ENCODE peak calls at places on chromosomes 7 and 10, in six cellular contexts. One of them, this sample, is unnamed.
A peak's percentile ranks its signal among the peaks of the same experiment; 100 is the strongest.

GRCh38 chr7:92765725-92766124 is 70.6 kb downstream of the CDK6 start:
- DNase-seq in left ventricle myocardium inferior: no peak
- DNase-seq in fibroblast of lung: peak; percentile 91
- DNase-seq in GM23248: peak; percentile 88
- DNase-seq in A549: no peak
- DNase-seq in adrenal gland: no peak
- DNase-seq in this sample: no peak

GRCh38 chr10:43219848-43220247 is 47.0 kb downstream of the RASGEF1A start:
- DNase-seq in left ventricle myocardium inferior: no peak
- DNase-seq in fibroblast of lung: no peak
- DNase-seq in GM23248: no peak
- DNase-seq in A549: no peak
- DNase-seq in adrenal gland: no peak
- DNase-seq in this sample: peak; percentile 15

GRCh38 chr7:2779086-2779485 is 65.0 kb downstream of the GNA12 start:
- DNase-seq in left ventricle myocardium inferior: no peak
- DNase-seq in fibroblast of lung: no peak
- DNase-seq in GM23248: no peak
- DNase-seq in A549: no peak
- DNase-seq in adrenal gland: no peak
- DNase-seq in this sample: no peak

GRCh38 chr10:122435212-122435827 is 19.1 kb upstream of the ARMS2 start:
- DNase-seq in left ventricle myocardium inferior: no peak
- DNase-seq in fibroblast of lung: peak; percentile 24
- DNase-seq in GM23248: peak; percentile 72
- DNase-seq in A549: peak; percentile 36
- DNase-seq in adrenal gland: no peak
- DNase-seq in this sample: no peak

GRCh38 chr10:33783557-33783956 is 449.1 kb upstream of the NRP1 start:
- DNase-seq in left ventricle myocardium inferior: no peak
- DNase-seq in fibroblast of lung: no peak
- DNase-seq in GM23248: no peak
- DNase-seq in A549: no peak
- DNase-seq in adrenal gland: no peak
- DNase-seq in this sample: no peak

GRCh38 chr10:43094091-43094484 is 17.2 kb downstream of the RET start:
- DNase-seq in left ventricle myocardium inferior: no peak
- DNase-seq in fibroblast of lung: no peak
- DNase-seq in GM23248: no peak
- DNase-seq in A549: no peak
- DNase-seq in adrenal gland: no peak
- DNase-seq in this sample: no peak

GRCh38 chr10:73113543-73113942 is 3.3 kb downstream of the NUDT13 start:
- DNase-seq in left ventricle myocardium inferior: no peak
- DNase-seq in fibroblast of lung: no peak
- DNase-seq in GM23248: peak; percentile 81
- DNase-seq in A549: no peak
- DNase-seq in adrenal gland: no peak
- DNase-seq in this sample: no peak

GRCh38 chr10:2972810-2973209 is 94.5 kb upstream of the PFKP start:
- DNase-seq in left ventricle myocardium inferior: no peak
- DNase-seq in fibroblast of lung: no peak
- DNase-seq in GM23248: no peak
- DNase-seq in A549: no peak
- DNase-seq in adrenal gland: no peak
- DNase-seq in this sample: no peak

GRCh38 chr7:51085034-51085692 is 231.4 kb downstream of the COBL start:
- DNase-seq in left ventricle myocardium inferior: no peak
- DNase-seq in fibroblast of lung: no peak
- DNase-seq in GM23248: no peak
- DNase-seq in A549: no peak
- DNase-seq in adrenal gland: no peak
- DNase-seq in this sample: no peak

GRCh38 chr7:379456-380225 is 89.7 kb downstream of the FOXL3 start:
- DNase-seq in left ventricle myocardium inferior: no peak
- DNase-seq in fibroblast of lung: no peak
- DNase-seq in GM23248: peak; percentile 15
- DNase-seq in A549: no peak
- DNase-seq in adrenal gland: peak; percentile 17
- DNase-seq in this sample: peak; percentile 46

GRCh38 chr10:131781076-131781475 is 119.7 kb upstream of the PPP2R2D start:
- DNase-seq in left ventricle myocardium inferior: no peak
- DNase-seq in fibroblast of lung: no peak
- DNase-seq in GM23248: no peak
- DNase-seq in A549: no peak
- DNase-seq in adrenal gland: no peak
- DNase-seq in this sample: no peak
- H3K9me3 ChIP-seq in left ventricle myocardium inferior: peaks cover 29% of the 10 kb centered on the region
- H3K9me3 ChIP-seq in fibroblast of lung: no peaks in the 10 kb centered on the region
- H3K9me3 ChIP-seq in GM23248: no peaks in the 10 kb centered on the region
- H3K9me3 ChIP-seq in A549: peaks cover 34% of the 10 kb centered on the region
- H3K9me3 ChIP-seq in adrenal gland: no peaks in the 10 kb centered on the region
- H3K9me3 ChIP-seq in this sample: peaks cover 10% of the 10 kb centered on the region

GRCh38 chr7:37815969-37816371 is 32.4 kb upstream of the NME8 start:
- DNase-seq in left ventricle myocardium inferior: no peak
- DNase-seq in fibroblast of lung: no peak
- DNase-seq in GM23248: no peak
- DNase-seq in A549: no peak
- DNase-seq in adrenal gland: no peak
- DNase-seq in this sample: no peak

GRCh38 chr7:37818023-37818422 is 30.4 kb upstream of the NME8 start:
- DNase-seq in left ventricle myocardium inferior: no peak
- DNase-seq in fibroblast of lung: no peak
- DNase-seq in GM23248: no peak
- DNase-seq in A549: no peak
- DNase-seq in adrenal gland: no peak
- DNase-seq in this sample: no peak

GRCh38 chr7:37822946-37823345 is 25.5 kb upstream of the NME8 start:
- DNase-seq in left ventricle myocardium inferior: no peak
- DNase-seq in fibroblast of lung: no peak
- DNase-seq in GM23248: no peak
- DNase-seq in A549: no peak
- DNase-seq in adrenal gland: no peak
- DNase-seq in this sample: no peak

GRCh38 chr7:37820708-37821468 is 27.5 kb upstream of the NME8 start:
- DNase-seq in left ventricle myocardium inferior: no peak
- DNase-seq in fibroblast of lung: no peak
- DNase-seq in GM23248: no peak
- DNase-seq in A549: no peak
- DNase-seq in adrenal gland: no peak
- DNase-seq in this sample: no peak

DNA sequence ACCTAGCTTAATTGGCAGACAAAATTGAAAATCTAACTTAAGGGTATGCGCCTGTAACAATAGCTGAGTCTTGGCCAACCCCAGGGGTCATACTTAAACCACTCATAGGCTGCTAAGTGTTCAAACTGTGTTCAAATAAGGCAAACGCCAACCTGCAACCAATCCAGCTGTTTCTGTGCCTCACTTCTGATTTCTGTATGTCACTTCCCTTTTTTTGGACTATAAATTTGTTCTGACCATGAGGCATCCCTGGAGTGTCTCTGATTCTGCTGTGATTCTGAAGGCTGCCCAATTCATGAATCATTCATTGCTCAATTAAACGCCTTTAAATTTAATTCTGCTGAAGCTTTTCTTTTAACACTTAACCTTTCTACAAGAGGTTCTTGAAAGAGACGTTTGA is 31.2 kb upstream of the NME8 start:
- DNase-seq in left ventricle myocardium inferior: no peak
- DNase-seq in fibroblast of lung: no peak
- DNase-seq in GM23248: no peak
- DNase-seq in A549: no peak
- DNase-seq in adrenal gland: no peak
- DNase-seq in this sample: no peak
- H3K27ac ChIP-seq in left ventricle myocardium inferior: no peak overlapping the region
- H3K27ac ChIP-seq in fibroblast of lung: no peak overlapping the region
- H3K27ac ChIP-seq in GM23248: no peak overlapping the region
- H3K27ac ChIP-seq in A549: no peak overlapping the region
- H3K27ac ChIP-seq in adrenal gland: no peak overlapping the region
- H3K27ac ChIP-seq in this sample: no peak overlapping the region

GRCh38 chr10:75432763-75433162 is 1.3 kb downstream of the LRMDA start:
- DNase-seq in left ventricle myocardium inferior: no peak
- DNase-seq in fibroblast of lung: no peak
- DNase-seq in GM23248: no peak
- DNase-seq in A549: no peak
- DNase-seq in adrenal gland: no peak
- DNase-seq in this sample: no peak
- H3K9me3 ChIP-seq in left ventricle myocardium inferior: no peaks in the 10 kb centered on the region
- H3K9me3 ChIP-seq in fibroblast of lung: no peaks in the 10 kb centered on the region
- H3K9me3 ChIP-seq in GM23248: no peaks in the 10 kb centered on the region
- H3K9me3 ChIP-seq in A549: no peaks in the 10 kb centered on the region
- H3K9me3 ChIP-seq in adrenal gland: no peaks in the 10 kb centered on the region
- H3K9me3 ChIP-seq in this sample: no peaks in the 10 kb centered on the region

GRCh38 chr10:13945760-13946460 is 359.1 kb downstream of the PRPF18 start:
- DNase-seq in left ventricle myocardium inferior: no peak
- DNase-seq in fibroblast of lung: peak; percentile 51
- DNase-seq in GM23248: no peak
- DNase-seq in A549: no peak
- DNase-seq in adrenal gland: peak; percentile 34
- DNase-seq in this sample: peak; percentile 58
- H3K27ac ChIP-seq in left ventricle myocardium inferior: peak overlapping the region; percentile 59
- H3K27ac ChIP-seq in fibroblast of lung: no peak overlapping the region
- H3K27ac ChIP-seq in GM23248: no peak overlapping the region
- H3K27ac ChIP-seq in A549: no peak overlapping the region
- H3K27ac ChIP-seq in adrenal gland: no peak overlapping the region
- H3K27ac ChIP-seq in this sample: peak overlapping the region; percentile 13

GRCh38 chr7:157475095-157475494 is 138.3 kb downstream of the DNAJB6 start:
- DNase-seq in left ventricle myocardium inferior: no peak
- DNase-seq in fibroblast of lung: no peak
- DNase-seq in GM23248: no peak
- DNase-seq in A549: no peak
- DNase-seq in adrenal gland: no peak
- DNase-seq in this sample: no peak
- H3K9me3 ChIP-seq in left ventricle myocardium inferior: peaks cover 24% of the 10 kb centered on the region
- H3K9me3 ChIP-seq in fibroblast of lung: no peaks in the 10 kb centered on the region
- H3K9me3 ChIP-seq in GM23248: no peaks in the 10 kb centered on the region
- H3K9me3 ChIP-seq in A549: peaks cover 26% of the 10 kb centered on the region
- H3K9me3 ChIP-seq in adrenal gland: no peaks in the 10 kb centered on the region
- H3K9me3 ChIP-seq in this sample: peaks cover 3% of the 10 kb centered on the region

DNA sequence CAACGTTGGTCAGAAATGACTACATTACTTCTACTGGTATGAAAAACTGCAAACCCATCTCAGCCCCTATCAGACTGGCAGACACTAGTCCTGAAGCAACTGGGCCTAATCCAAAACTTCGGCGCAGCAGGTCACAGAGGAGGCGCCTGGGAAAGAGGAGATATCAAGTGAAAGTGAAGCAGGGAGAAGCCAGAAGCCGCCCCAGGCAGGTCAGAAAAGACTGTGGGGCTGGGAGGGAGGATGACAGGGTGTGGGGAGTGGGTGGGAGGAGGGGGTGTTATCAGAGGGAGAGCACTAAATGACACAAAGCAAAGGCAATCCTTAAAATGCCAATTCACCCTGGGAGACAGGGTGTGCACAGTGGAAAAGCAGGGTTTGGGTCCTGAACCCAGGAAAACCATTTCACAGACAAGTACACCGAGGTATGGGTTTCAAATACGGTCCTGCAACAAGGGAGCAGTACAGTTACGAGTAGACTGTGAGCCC is 728 bp downstream of the CHCHD3 start:
- DNase-seq in left ventricle myocardium inferior: peak; percentile 26
- DNase-seq in fibroblast of lung: no peak
- DNase-seq in GM23248: peak; percentile 63
- DNase-seq in A549: peak; percentile 15
- DNase-seq in adrenal gland: peak; percentile 21
- DNase-seq in this sample: no peak
- H3K27ac ChIP-seq in left ventricle myocardium inferior: peak overlapping the region; percentile 91
- H3K27ac ChIP-seq in fibroblast of lung: peak overlapping the region; percentile 90
- H3K27ac ChIP-seq in GM23248: peak overlapping the region; percentile 74
- H3K27ac ChIP-seq in A549: peak overlapping the region; percentile 75
- H3K27ac ChIP-seq in adrenal gland: no peak overlapping the region
- H3K27ac ChIP-seq in this sample: peak overlapping the region; percentile 26

DNA sequence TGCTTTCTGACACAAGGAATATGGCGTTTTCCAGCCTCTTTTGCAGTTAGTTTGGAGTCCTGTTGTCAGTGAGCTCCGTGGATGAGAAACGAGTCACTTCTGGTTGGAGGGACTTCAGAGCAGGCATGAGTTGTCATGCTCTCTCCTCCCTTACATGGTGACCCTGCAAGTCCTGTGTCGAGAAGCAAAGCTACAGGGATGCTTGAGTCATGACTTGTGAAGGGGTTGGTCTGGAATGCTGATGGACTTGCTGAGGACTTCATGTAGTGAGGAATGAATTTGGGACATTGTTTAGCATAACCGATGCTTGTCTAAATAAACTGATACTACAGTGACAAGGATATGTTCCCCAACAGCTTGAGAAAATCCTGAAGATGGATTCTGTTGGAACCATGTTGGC is 108.8 kb downstream of the ADCYAP1R1 start:
- DNase-seq in left ventricle myocardium inferior: no peak
- DNase-seq in fibroblast of lung: no peak
- DNase-seq in GM23248: no peak
- DNase-seq in A549: no peak
- DNase-seq in adrenal gland: no peak
- DNase-seq in this sample: no peak
- H3K9me3 ChIP-seq in left ventricle myocardium inferior: peaks cover 6% of the 10 kb centered on the region
- H3K9me3 ChIP-seq in fibroblast of lung: no peaks in the 10 kb centered on the region
- H3K9me3 ChIP-seq in GM23248: no peaks in the 10 kb centered on the region
- H3K9me3 ChIP-seq in A549: no peaks in the 10 kb centered on the region
- H3K9me3 ChIP-seq in adrenal gland: no peaks in the 10 kb centered on the region
- H3K9me3 ChIP-seq in this sample: no peaks in the 10 kb centered on the region

DNA sequence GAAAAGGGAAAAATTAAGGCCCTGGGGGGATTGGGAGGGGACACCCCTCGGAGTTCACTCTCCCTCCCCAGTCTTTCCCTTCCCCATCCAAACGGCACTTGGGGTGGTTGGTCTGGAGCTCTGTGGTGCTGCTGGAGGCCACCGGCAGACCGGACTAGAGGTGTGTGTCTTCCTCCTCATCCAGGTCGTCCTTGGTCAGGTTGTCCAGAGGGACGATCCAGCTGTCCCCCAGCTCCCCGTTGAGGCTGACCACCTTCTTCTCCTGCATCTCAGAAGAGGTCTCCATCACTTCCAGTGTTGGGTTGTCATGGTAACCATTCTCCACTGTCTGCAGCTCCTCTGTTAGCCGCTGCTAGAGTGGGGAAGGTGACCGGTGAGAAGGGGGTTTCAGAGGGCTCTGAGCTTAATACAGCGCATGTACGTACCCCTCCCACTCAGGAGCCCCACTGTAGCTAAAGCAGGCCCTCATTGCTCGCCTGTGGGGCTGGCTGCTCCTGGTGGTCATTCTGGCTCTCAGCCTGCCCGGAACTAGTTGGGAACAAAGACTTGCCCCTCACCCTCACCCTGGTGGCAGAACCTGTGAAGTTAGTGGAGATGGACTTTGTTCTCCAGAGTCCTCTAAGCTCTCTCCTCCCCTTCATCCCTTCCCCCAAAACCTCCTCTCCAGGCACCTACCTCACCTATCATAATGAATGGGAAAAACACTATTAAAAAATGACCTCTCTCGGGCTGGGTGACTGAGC is 52.1 kb downstream of the PODXL start:
- DNase-seq in left ventricle myocardium inferior: no peak
- DNase-seq in fibroblast of lung: no peak
- DNase-seq in GM23248: no peak
- DNase-seq in A549: no peak
- DNase-seq in adrenal gland: no peak
- DNase-seq in this sample: peak; percentile 51
- H3K27ac ChIP-seq in left ventricle myocardium inferior: peak overlapping the region; percentile 85
- H3K27ac ChIP-seq in fibroblast of lung: no peak overlapping the region
- H3K27ac ChIP-seq in GM23248: no peak overlapping the region
- H3K27ac ChIP-seq in A549: no peak overlapping the region
- H3K27ac ChIP-seq in adrenal gland: no peak overlapping the region
- H3K27ac ChIP-seq in this sample: no peak overlapping the region

GRCh38 chr10:130516141-130516540 is 379.9 kb downstream of the GLRX3 start:
- DNase-seq in left ventricle myocardium inferior: no peak
- DNase-seq in fibroblast of lung: no peak
- DNase-seq in GM23248: no peak
- DNase-seq in A549: no peak
- DNase-seq in adrenal gland: no peak
- DNase-seq in this sample: no peak
- H3K9me3 ChIP-seq in left ventricle myocardium inferior: peaks cover 15% of the 10 kb centered on the region
- H3K9me3 ChIP-seq in fibroblast of lung: no peaks in the 10 kb centered on the region
- H3K9me3 ChIP-seq in GM23248: peaks cover 5% of the 10 kb centered on the region
- H3K9me3 ChIP-seq in A549: no peaks in the 10 kb centered on the region
- H3K9me3 ChIP-seq in adrenal gland: no peaks in the 10 kb centered on the region
- H3K9me3 ChIP-seq in this sample: no peaks in the 10 kb centered on the region